ENCODE peak calls at places on chromosomes 1 and 21, in five cellular contexts. L is HCT116, Z is ovary, W is heart left ventricle, Q is adrenal gland. A is an unnamed sample. For H3K36me3, the result is how much of the 10 kb centered on the place peaks cover.

GRCh38 chr1:66412689-66413088 is 121.3 kb upstream of the SGIP1 start:
- DNase-seq in L (no peak), Z (no peak), W (no peak), Q (no peak), A (no peak)

GRCh38 chr1:1359668-1360468 is 1.5 kb upstream of the MXRA8 start:
- DNase-seq in L (no peak), Z (peak), W (peak), Q (no peak), A (no peak)

GRCh38 chr1:221740941-221741363 is 937 bp downstream of the DUSP10 start:
- DNase-seq in L (no peak), Z (peak), W (peak), Q (peak), A (no peak)

GRCh38 chr1:203153051-203153988 is 22.3 kb downstream of the MYBPH start:
- DNase-seq in L (no peak), Z (no peak), W (no peak), Q (no peak), A (no peak)

GRCh38 chr21:46163375-46163774 is 8.0 kb upstream of the FTCD start:
- DNase-seq in L (no peak), Z (no peak), W (no peak), Q (peak), A (no peak)

GRCh38 chr1:116471241-116471640 is 98.2 kb downstream of the ATP1A1 start:
- DNase-seq in L (no peak), Z (no peak), W (no peak), Q (no peak), A (no peak)

GRCh38 chr1:21064057-21064456 is 112.6 kb downstream of the EIF4G3 start:
- DNase-seq in L (no peak), Z (no peak), W (no peak), Q (peak), A (no peak)

GRCh38 chr1:18918417-18918816 is 16.1 kb upstream of the ALDH4A1 start:
- DNase-seq in L (no peak), Z (no peak), W (no peak), Q (no peak), A (no peak)

GRCh38 chr1:30758785-30759380 is 1.3 kb upstream of the LAPTM5 start:
- DNase-seq in L (peak), Z (no peak), W (no peak), Q (no peak), A (no peak)

GRCh38 chr1:78176448-78176847 is 130.7 kb downstream of the GIPC2 start:
- DNase-seq in L (no peak), Z (no peak), W (peak), Q (no peak), A (no peak)

GRCh38 chr1:78177708-78178270 is 132.0 kb downstream of the GIPC2 start:
- DNase-seq in L (no peak), Z (no peak), W (no peak), Q (no peak), A (no peak)

GRCh38 chr1:78170845-78171244 is 125.1 kb downstream of the GIPC2 start:
- DNase-seq in L (no peak), Z (no peak), W (no peak), Q (no peak), A (no peak)

GRCh38 chr1:78168306-78168705 is 122.5 kb downstream of the GIPC2 start:
- DNase-seq in L (no peak), Z (no peak), W (no peak), Q (no peak), A (no peak)

GRCh38 chr1:78171736-78172590 is 126.2 kb downstream of the GIPC2 start:
- DNase-seq in L (no peak), Z (no peak), W (no peak), Q (no peak), A (no peak)
- H3K27ac ChIP-seq in L (no peak), Z (no peak), W (no peak), Q (peak), A (no peak)

GRCh38 chr1:151288502-151288901 is 6.4 kb downstream of the ZNF687 start:
- DNase-seq in L (no peak), Z (no peak), W (no peak), Q (no peak), A (no peak)

GRCh38 chr1:151287767-151288500 is 5.8 kb downstream of the ZNF687 start:
- DNase-seq in L (no peak), Z (no peak), W (no peak), Q (no peak), A (no peak)

GRCh38 chr1:151290709-151291303 is 8.7 kb downstream of the ZNF687 start:
- DNase-seq in L (no peak), Z (no peak), W (no peak), Q (no peak), A (no peak)

GRCh38 chr1:151289080-151289935 is 7.2 kb downstream of the ZNF687 start:
- DNase-seq in L (no peak), Z (no peak), W (no peak), Q (no peak), A (no peak)

GRCh38 chr1:151289991-151290708 is 8.1 kb downstream of the ZNF687 start:
- DNase-seq in L (no peak), Z (no peak), W (no peak), Q (no peak), A (no peak)
- H3K36me3 ChIP-seq in L (under half), Z (under half), W (half or more), Q (half or more), A (half or more)

GRCh38 chr1:11842154-11843041 is 5.2 kb downstream of the NPPA start:
- DNase-seq in L (no peak), Z (peak), W (peak), Q (no peak), A (no peak)
- TF ChIP-seq POLR2A in L (no peak), Z (no peak), W (no peak), Q (no peak), A (no peak)

DNA sequence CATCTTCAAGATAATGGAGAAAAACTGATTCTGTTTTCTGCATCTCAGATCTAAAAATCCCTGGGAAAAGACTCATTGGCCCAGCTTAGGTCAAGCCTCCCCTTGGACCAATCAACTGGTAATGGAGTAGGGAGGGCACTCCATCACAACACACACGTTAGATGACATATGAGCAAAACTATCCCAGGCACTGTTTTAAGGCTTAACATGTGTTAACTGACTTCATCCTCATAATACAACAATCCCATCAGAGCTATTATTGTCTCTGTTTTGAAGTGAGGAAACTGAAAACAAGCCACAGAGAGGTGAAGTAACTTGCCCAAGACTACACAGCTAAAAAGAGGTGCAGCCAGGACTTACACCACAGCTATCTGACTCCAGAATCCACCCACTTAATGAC is 14.7 kb upstream of the CITED4 start:
- DNase-seq in L (no peak), Z (no peak), W (no peak), Q (no peak), A (no peak)
- H3K27ac ChIP-seq in L (peak), Z (no peak), W (peak), Q (no peak), A (peak)

DNA sequence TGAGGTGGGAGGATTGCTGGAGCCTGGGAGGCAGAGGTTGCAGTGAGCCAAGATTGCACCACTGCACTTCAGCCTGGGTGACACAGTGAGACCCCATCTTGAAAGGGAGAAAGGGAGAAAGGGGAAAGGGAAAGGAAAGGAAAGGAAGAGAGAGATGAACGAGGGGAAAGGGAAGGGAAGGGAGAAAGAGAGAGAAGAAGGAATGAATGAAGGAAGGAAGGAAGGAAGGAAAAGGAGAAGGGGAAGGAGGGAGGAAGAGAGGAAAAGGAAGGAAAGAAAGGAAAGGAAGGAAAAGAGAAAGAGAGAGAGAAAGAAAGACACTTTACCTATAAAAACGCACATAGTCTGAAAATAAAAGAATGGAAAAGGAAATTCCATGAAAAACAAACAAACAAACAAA is 18.0 kb downstream of the ZNF695 start:
- DNase-seq in L (no peak), Z (no peak), W (no peak), Q (no peak), A (no peak)
- H3K36me3 ChIP-seq in L (half or more), Z (under half), W (under half), Q (under half), A (under half)

GRCh38 chr1:243855616-243856318 is 5.7 kb upstream of the AKT3 start:
- DNase-seq in L (no peak), Z (no peak), W (no peak), Q (no peak), A (no peak)
- TF ChIP-seq POLR2A in L (no peak), Z (no peak), W (no peak), Q (no peak), A (no peak)

GRCh38 chr1:101309334-101310221 is 72.8 kb downstream of the S1PR1 start:
- DNase-seq in L (no peak), Z (peak), W (peak), Q (peak), A (no peak)
- H3K27ac ChIP-seq in L (no peak), Z (no peak), W (peak), Q (no peak), A (no peak)

A was measured in esophagus squamous epithelium.